ENCODE peak calls at places on chromosome 16, in ten cellular contexts. F is mammary epithelial cell; A is kidney epithelial cell; R is CD4-positive, alpha-beta T cell; B is neural crest cell; T is BJ; V is WTC11; U is uterus; K is sigmoid colon; X is left ventricle myocardium inferior. Z is an unnamed sample.

GRCh38 chr16:17224859-17225258 is 245.9 kb downstream of the XYLT1 start:
- DNase-seq in F (peak; percentile 29), A (no peak), R (no peak), B (no peak), T (peak; percentile 55), V (no peak), U (peak; percentile 71), K (peak; percentile 89), X (peak; percentile 30), Z (no peak)

GRCh38 chr16:48279199-48279598 is 31.9 kb upstream of the ABCC11 start:
- DNase-seq in F (no peak), A (no peak), R (no peak), B (no peak), T (no peak), V (no peak), U (no peak), K (no peak), X (no peak), Z (no peak)

GRCh38 chr16:84595052-84595481 is 22.8 kb downstream of the COTL1 start:
- DNase-seq in F (no peak), A (no peak), R (no peak), B (no peak), T (no peak), V (no peak), U (peak; percentile 42), K (no peak), X (no peak), Z (no peak)

GRCh38 chr16:84368327-84368996 is at the start of gene ATP2C2:
- DNase-seq in F (peak; percentile 62), A (no peak), R (no peak), B (no peak), T (no peak), V (peak; percentile 89), U (no peak), K (no peak), X (no peak), Z (peak; percentile 58)

GRCh38 chr16:89864421-89864820 is 9.0 kb upstream of the TCF25 start:
- DNase-seq in F (peak; percentile 79), A (no peak), R (no peak), B (no peak), T (no peak), V (no peak), U (no peak), K (no peak), X (no peak), Z (no peak)

GRCh38 chr16:57628008-57628781 is at the start of gene ADGRG1:
- DNase-seq in F (peak; percentile 98), A (peak; percentile 95), R (no peak), B (peak; percentile 56), T (peak; percentile 79), V (peak; percentile 54), U (peak; percentile 78), K (peak; percentile 81), X (peak; percentile 64), Z (peak; percentile 71)

GRCh38 chr16:83037102-83037501 is 410.3 kb downstream of the CDH13 start:
- DNase-seq in F (no peak), A (no peak), R (no peak), B (no peak), T (no peak), V (no peak), U (no peak), K (no peak), X (no peak), Z (no peak)

GRCh38 chr16:66996324-66996982 is 8.1 kb downstream of the CES4A start:
- DNase-seq in F (peak; percentile 66), A (peak; percentile 86), R (no peak), B (no peak), T (peak; percentile 27), V (no peak), U (peak; percentile 54), K (peak; percentile 89), X (peak; percentile 29), Z (no peak)

GRCh38 chr16:81891734-81892364 is 112.8 kb downstream of the PLCG2 start:
- DNase-seq in F (no peak), A (no peak), R (no peak), B (no peak), T (no peak), V (no peak), U (no peak), K (peak; percentile 27), X (no peak), Z (no peak)

GRCh38 chr16:67156146-67156844 is 3.4 kb downstream of the TRADD start:
- DNase-seq in F (no peak), A (no peak), R (no peak), B (no peak), T (no peak), V (no peak), U (no peak), K (peak; percentile 62), X (no peak), Z (no peak)

GRCh38 chr16:28157768-28158535 is 53.8 kb downstream of the XPO6 start:
- DNase-seq in F (no peak), A (no peak), R (no peak), B (no peak), T (no peak), V (no peak), U (no peak), K (no peak), X (no peak), Z (no peak)

GRCh38 chr16:21946889-21947635 is 6.1 kb upstream of the UQCRC2 start:
- DNase-seq in F (peak; percentile 1), A (no peak), R (no peak), B (no peak), T (no peak), V (no peak), U (no peak), K (no peak), X (no peak), Z (no peak)

GRCh38 chr16:80526418-80527061 is 14.3 kb upstream of the DYNLRB2 start:
- DNase-seq in F (peak; percentile 43), A (peak; percentile 25), R (peak; percentile 46), B (peak; percentile 58), T (peak; percentile 7), V (peak; percentile 50), U (peak; percentile 39), K (no peak), X (no peak), Z (peak; percentile 62)

GRCh38 chr16:2173916-2174315 is 18.3 kb downstream of the TRAF7 start:
- DNase-seq in F (no peak), A (no peak), R (no peak), B (no peak), T (no peak), V (no peak), U (no peak), K (no peak), X (no peak), Z (no peak)

GRCh38 chr16:57617604-57618111 is 10.8 kb upstream of the ADGRG1 start:
- DNase-seq in F (no peak), A (no peak), R (no peak), B (no peak), T (no peak), V (peak; percentile 1), U (no peak), K (peak; percentile 52), X (no peak), Z (no peak)

GRCh38 chr16:23594186-23594585 is 1.9 kb downstream of the NDUFAB1 start:
- DNase-seq in F (no peak), A (no peak), R (no peak), B (no peak), T (no peak), V (no peak), U (no peak), K (no peak), X (peak; percentile 36), Z (no peak)

GRCh38 chr16:58462499-58462996 is 37.4 kb upstream of the NDRG4 start:
- DNase-seq in F (no peak), A (no peak), R (no peak), B (no peak), T (no peak), V (no peak), U (no peak), K (no peak), X (no peak), Z (no peak)

GRCh38 chr16:64180136-64180900 is 941.5 kb downstream of the CDH11 start:
- DNase-seq in F (no peak), A (peak; percentile 55), R (no peak), B (no peak), T (no peak), V (no peak), U (no peak), K (no peak), X (no peak), Z (no peak)
- TF ChIP-seq CTCF in F (no peak), A (no peak), R (no peak), B (no peak), T (no peak), V (no peak), U (no peak), K (no peak), X (no peak), Z (no peak)

GRCh38 chr16:86768231-86768791 is 190.0 kb downstream of the FOXL1 start:
- DNase-seq in F (no peak), A (no peak), R (no peak), B (no peak), T (no peak), V (no peak), U (no peak), K (no peak), X (no peak), Z (peak; percentile 58)
- TF ChIP-seq CTCF in F (no peak), A (no peak), R (no peak), B (no peak), T (no peak), V (no peak), U (no peak), K (no peak), X (no peak), Z (no peak)

GRCh38 chr16:11901091-11901490 is 14.7 kb downstream of the GSPT1 start:
- DNase-seq in F (peak; percentile 19), A (no peak), R (no peak), B (no peak), T (no peak), V (no peak), U (no peak), K (no peak), X (no peak), Z (no peak)

GRCh38 chr16:11893571-11893970 is 22.2 kb downstream of the GSPT1 start:
- DNase-seq in F (no peak), A (no peak), R (no peak), B (no peak), T (no peak), V (no peak), U (no peak), K (no peak), X (no peak), Z (no peak)

GRCh38 chr16:11896776-11897175 is 19.0 kb downstream of the GSPT1 start:
- DNase-seq in F (peak; percentile 46), A (no peak), R (no peak), B (no peak), T (no peak), V (no peak), U (no peak), K (no peak), X (no peak), Z (no peak)
- TF ChIP-seq CTCF in F (no peak), A (no peak), R (no peak), B (no peak), T (no peak), V (no peak), U (no peak), K (no peak), X (no peak), Z (no peak)

DNA sequence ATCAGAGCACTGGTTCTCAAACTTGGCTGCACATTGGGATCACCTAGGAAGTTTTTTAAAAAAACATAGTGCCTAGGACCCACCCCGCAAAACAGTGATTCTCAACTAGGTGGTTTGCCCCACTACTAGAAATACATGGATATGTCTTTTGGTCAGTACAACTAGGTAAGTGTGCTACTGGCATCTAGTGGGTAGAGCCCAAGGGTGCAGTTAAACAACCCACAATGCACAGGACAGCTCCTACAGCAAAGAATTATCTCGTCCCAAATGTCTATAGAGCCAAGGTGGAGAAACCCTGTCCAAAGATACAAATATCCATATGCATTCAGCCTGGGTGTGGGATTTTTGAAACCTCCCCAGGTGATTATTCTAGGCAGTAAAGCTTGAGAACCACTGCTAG is 11.8 kb upstream of the ZNF19 start:
- DNase-seq in F (no peak), A (no peak), R (no peak), B (no peak), T (no peak), V (no peak), U (no peak), K (no peak), X (no peak), Z (no peak)
- TF ChIP-seq CTCF in F (peak; percentile 14), A (no peak), R (no peak), B (no peak), T (no peak), V (no peak), U (no peak), K (no peak), X (no peak), Z (no peak)